ENCODE peak calls at places on chromosomes 12 and 14, in six cellular contexts. X, Q, D, B, J and Z are unnamed samples.

GRCh38 chr12:30908389-30909087 is 18.0 kb upstream of the TSPAN11 start:
- DNase-seq in X (no peak), B (no peak), D (no peak), Q (no peak), J (peak), Z (no peak)

GRCh38 chr14:22545842-22546721 is 42.9 kb downstream of the DAD1 start:
- DNase-seq in X (no peak), B (no peak), D (no peak), Q (no peak), J (peak), Z (no peak)

GRCh38 chr12:43306066-43306465 is 245.9 kb downstream of the ADAMTS20 start:
- DNase-seq in J (no peak), X (no peak), B (peak), Q (peak), D (no peak), Z (no peak)

GRCh38 chr12:70077441-70077840 is 165.8 kb upstream of the CNOT2 start:
- DNase-seq in J (no peak), B (no peak), Q (no peak), D (no peak), X (no peak), Z (no peak)

GRCh38 chr14:73241481-73242165 is 4.3 kb downstream of the PAPLN start:
- DNase-seq in Q (no peak), X (no peak), D (no peak), B (no peak), J (no peak), Z (no peak)

GRCh38 chr12:126418357-126418756 is 1353.1 kb downstream of the AACS start:
- DNase-seq in Q (no peak), X (no peak), J (no peak), D (no peak), B (no peak), Z (no peak)

GRCh38 chr12:53365245-53365904 is 14.6 kb upstream of the SP1 start:
- DNase-seq in B (no peak), D (no peak), X (no peak), Q (peak), J (no peak), Z (peak)

GRCh38 chr12:53578783-53579182 is 47.4 kb downstream of the ATF7 start:
- DNase-seq in Q (no peak), X (no peak), B (no peak), J (no peak), D (no peak), Z (no peak)

GRCh38 chr12:93358821-93359220 is 18.9 kb upstream of the NUDT4 start:
- DNase-seq in Q (no peak), B (no peak), D (no peak), X (no peak), J (no peak), Z (no peak)

GRCh38 chr14:64878775-64879634 is 702 bp downstream of the SPTB start:
- DNase-seq in D (peak), B (peak), X (peak), J (no peak), Q (no peak), Z (peak)

GRCh38 chr12:82942963-82943362 is 256.3 kb downstream of the TMTC2 start:
- DNase-seq in J (no peak), X (no peak), D (no peak), Q (no peak), B (no peak), Z (no peak)

GRCh38 chr12:109463776-109464175 is 13.3 kb downstream of the KCTD10 start:
- DNase-seq in Q (no peak), X (no peak), D (no peak), J (no peak), B (no peak), Z (no peak)

GRCh38 chr12:90023207-90023870 is 314.7 kb upstream of the ATP2B1 start:
- DNase-seq in X (no peak), D (no peak), J (no peak), B (no peak), Q (no peak), Z (no peak)

GRCh38 chr12:31236998-31237637 is 88.8 kb downstream of the SINHCAF start:
- DNase-seq in X (no peak), J (no peak), B (no peak), Q (no peak), D (no peak), Z (no peak)

GRCh38 chr14:28707814-28708213 is 58.8 kb upstream of the FOXG1 start:
- DNase-seq in D (no peak), B (no peak), Q (no peak), X (no peak), J (no peak), Z (no peak)

GRCh38 chr12:47361389-47362031 is 281.8 kb upstream of the AMIGO2 start:
- DNase-seq in D (no peak), B (no peak), Q (peak), X (no peak), J (peak), Z (peak)

GRCh38 chr14:88937706-88938105 is 113.3 kb downstream of the TTC8 start:
- DNase-seq in D (no peak), J (no peak), X (no peak), Q (no peak), B (no peak), Z (no peak)

GRCh38 chr14:77004711-77005460 is 23.6 kb downstream of the IRF2BPL start:
- DNase-seq in J (no peak), B (no peak), X (no peak), D (no peak), Q (peak), Z (no peak)

GRCh38 chr12:40697566-40698257 is 5.5 kb downstream of the CNTN1 start:
- DNase-seq in Q (no peak), X (no peak), B (no peak), J (no peak), D (no peak), Z (no peak)

GRCh38 chr14:74658535-74659130 is 46.6 kb upstream of the LTBP2 start:
- DNase-seq in D (no peak), Q (no peak), X (no peak), B (no peak), J (no peak), Z (no peak)

GRCh38 chr14:42715316-42715715 is 1108.6 kb downstream of the LRFN5 start:
- DNase-seq in B (no peak), Q (no peak), D (no peak), X (no peak), J (no peak), Z (no peak)

GRCh38 chr12:45989857-45990467 is 412 bp downstream of the SCAF11 start:
- DNase-seq in B (no peak), D (peak), J (peak), X (peak), Q (peak), Z (peak)

GRCh38 chr12:80216890-80217559 is 117.7 kb downstream of the OTOGL start:
- DNase-seq in J (no peak), B (no peak), D (no peak), X (no peak), Q (no peak), Z (no peak)

GRCh38 chr12:72632286-72632685 is 360.1 kb downstream of the TRHDE start:
- DNase-seq in B (no peak), J (no peak), Q (no peak), D (no peak), X (no peak), Z (no peak)

GRCh38 chr14:95531473-95531872 is 3.4 kb upstream of the GLRX5 start:
- DNase-seq in X (no peak), B (no peak), D (no peak), Q (no peak), J (no peak), Z (peak)

GRCh38 chr12:104469523-104469922 is 12.8 kb downstream of the CHST11 start:
- DNase-seq in Q (peak), X (no peak), B (no peak), D (no peak), J (no peak), Z (no peak)

GRCh38 chr12:112340983-112341840 is 41.0 kb downstream of the HECTD4 start:
- DNase-seq in J (no peak), B (no peak), X (no peak), D (no peak), Q (no peak), Z (no peak)

GRCh38 chr14:80202888-80203562 is 8.3 kb downstream of the DIO2 start:
- DNase-seq in B (no peak), Q (peak), X (no peak), J (peak), D (no peak), Z (peak)

DNA sequence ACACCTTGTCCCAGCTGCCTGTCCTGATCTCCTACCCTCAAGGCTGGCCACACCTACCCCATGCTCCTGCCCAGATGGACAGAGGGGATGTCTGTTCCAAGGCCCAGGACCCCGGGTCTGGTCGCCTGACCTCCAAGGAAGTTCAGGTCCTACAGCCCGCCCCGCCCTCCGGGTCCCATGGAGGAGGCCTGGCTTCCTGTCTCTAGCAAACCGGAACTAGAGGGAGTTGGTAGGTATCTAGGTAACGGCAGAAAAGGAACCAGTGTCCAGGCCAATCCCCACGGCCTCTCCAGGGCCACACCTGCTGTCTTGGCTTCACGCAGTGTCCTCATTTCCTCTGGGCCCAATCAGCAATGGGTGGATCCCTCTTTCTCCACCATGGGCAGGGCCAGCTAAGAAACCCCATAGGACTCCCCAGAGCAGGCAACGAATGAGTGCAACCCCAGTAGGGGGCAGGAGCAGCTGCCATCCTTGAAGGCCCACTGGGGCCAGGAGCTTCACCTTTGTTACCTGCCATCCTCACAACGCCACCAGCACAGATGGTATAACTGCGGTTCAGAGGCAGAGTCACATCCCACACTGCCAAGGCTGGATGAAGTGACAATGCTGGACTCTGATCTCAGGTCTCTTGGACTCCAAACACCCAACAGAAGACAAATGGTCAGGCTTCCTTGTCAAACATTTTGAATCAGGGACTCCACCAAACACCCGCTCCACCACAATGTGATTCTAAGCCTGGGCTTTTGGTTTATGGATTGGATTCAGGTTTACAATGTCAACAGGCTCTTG is 25.1 kb upstream of the RPLP0 start:
- DNase-seq in B (no peak), D (no peak), J (no peak), X (no peak), Q (no peak), Z (peak)
- TF ChIP-seq POLR2A in B (no peak), D (no peak), J (no peak), X (no peak), Q (no peak), Z (no peak)

GRCh38 chr14:35998303-35998702 is 172.2 kb downstream of the BRMS1L start:
- DNase-seq in X (no peak), B (no peak), Q (no peak), D (no peak), J (no peak), Z (no peak)

GRCh38 chr14:36001936-36002335 is 174.6 kb downstream of the PTCSC3 start:
- DNase-seq in Q (no peak), X (no peak), B (no peak), J (no peak), D (no peak), Z (no peak)

GRCh38 chr14:35993512-35993960 is 167.4 kb downstream of the BRMS1L start:
- DNase-seq in X (no peak), J (no peak), B (no peak), Q (no peak), D (no peak), Z (no peak)

DNA sequence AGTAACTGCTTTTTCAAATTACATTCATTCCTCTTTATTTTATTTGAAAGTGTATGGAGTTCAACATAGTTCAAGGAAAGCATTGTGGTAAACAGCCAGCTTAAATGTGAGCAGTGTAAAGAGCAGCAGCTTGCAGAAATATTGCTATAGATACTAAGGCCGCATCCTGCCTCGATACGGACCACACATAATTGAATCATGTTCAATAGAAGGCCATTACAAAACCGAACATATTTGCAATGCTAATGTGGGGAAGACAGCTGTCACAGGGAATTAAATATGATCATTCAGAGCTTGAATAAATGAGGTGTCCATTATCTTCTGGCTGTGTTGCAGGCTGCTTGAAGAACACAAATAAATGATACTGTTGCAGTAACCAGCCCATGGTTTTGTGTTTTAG is 173.1 kb downstream of the BRMS1L start:
- DNase-seq in J (no peak), Q (no peak), D (no peak), B (no peak), X (no peak), Z (no peak)
- TF ChIP-seq POLR2A in J (no peak), Q (no peak), D (no peak), B (no peak), X (no peak), Z (no peak)

GRCh38 chr14:69693823-69694729 is 72.9 kb upstream of the SRSF5 start:
- DNase-seq in Q (no peak), J (peak), D (no peak), X (peak), B (no peak), Z (peak)

GRCh38 chr14:69698572-69698971 is 68.4 kb upstream of the SRSF5 start:
- DNase-seq in X (no peak), Q (no peak), J (no peak), B (no peak), D (no peak), Z (no peak)

GRCh38 chr14:69695664-69696527 is 71.0 kb upstream of the SRSF5 start:
- DNase-seq in D (no peak), J (no peak), B (no peak), X (peak), Q (peak), Z (peak)

GRCh38 chr14:69694730-69695663 is 71.9 kb upstream of the SRSF5 start:
- DNase-seq in J (no peak), X (no peak), B (no peak), D (no peak), Q (no peak), Z (no peak)

GRCh38 chr14:69696633-69697557 is 70.0 kb upstream of the SRSF5 start:
- DNase-seq in J (no peak), B (no peak), D (no peak), Q (no peak), X (no peak), Z (peak)
- TF ChIP-seq POLR2A in J (no peak), B (no peak), D (no peak), Q (no peak), X (peak), Z (peak)

GRCh38 chr14:105030836-105031396 is 10.0 kb upstream of the CDCA4 start:
- DNase-seq in D (no peak), B (no peak), J (no peak), X (no peak), Q (no peak), Z (no peak)
- TF ChIP-seq POLR2A in D (no peak), B (no peak), J (no peak), X (no peak), Q (no peak), Z (no peak)

DNA sequence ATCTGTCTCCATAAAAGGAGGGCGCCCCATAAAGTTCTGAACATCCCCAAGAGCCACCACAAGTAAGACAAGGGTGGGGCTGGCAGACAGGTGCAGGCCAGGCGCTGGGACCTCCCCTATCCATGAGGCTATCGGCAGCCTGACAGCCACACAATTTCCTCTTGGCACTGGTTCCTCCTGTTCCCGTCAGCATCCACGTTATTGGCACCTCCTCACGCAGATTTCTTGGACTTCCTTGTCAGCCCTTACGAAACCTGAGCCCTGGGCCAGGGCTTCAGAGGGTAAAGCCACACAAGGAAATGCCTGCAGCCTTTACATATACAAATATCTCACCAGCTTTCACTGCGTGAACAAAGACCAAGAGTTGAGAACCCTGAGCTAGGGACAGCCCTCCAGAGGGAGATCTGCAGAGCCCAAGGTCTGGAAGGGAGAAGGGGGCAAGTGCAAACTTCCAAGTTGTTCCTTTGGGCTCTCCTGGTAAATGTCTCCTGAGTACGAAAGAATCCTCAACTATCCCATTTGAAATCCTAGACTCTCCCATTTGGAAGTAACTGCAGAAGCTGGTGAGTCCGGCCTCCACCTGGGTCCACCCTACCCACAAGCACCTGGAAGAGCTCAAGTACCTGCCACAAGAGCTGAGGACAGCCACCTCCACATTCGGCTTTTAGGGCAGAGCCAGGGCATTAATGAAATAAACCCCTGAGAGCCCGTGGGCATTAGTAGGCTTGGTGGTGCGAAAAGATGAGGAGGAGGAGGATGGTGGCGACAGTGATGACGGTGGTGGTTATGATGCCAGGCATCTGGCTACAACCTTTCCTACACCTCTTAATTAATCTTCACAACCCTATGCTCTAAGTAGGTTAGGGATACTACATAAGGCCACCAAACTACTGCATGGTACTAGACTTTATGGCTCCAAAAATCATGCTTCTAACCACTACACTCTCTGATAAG is 5.5 kb upstream of the TC2N start:
- DNase-seq in D (peak), Q (peak), J (peak), B (peak), X (peak), Z (no peak)
- TF ChIP-seq POLR2A in D (no peak), Q (no peak), J (no peak), B (no peak), X (peak), Z (no peak)

DNA sequence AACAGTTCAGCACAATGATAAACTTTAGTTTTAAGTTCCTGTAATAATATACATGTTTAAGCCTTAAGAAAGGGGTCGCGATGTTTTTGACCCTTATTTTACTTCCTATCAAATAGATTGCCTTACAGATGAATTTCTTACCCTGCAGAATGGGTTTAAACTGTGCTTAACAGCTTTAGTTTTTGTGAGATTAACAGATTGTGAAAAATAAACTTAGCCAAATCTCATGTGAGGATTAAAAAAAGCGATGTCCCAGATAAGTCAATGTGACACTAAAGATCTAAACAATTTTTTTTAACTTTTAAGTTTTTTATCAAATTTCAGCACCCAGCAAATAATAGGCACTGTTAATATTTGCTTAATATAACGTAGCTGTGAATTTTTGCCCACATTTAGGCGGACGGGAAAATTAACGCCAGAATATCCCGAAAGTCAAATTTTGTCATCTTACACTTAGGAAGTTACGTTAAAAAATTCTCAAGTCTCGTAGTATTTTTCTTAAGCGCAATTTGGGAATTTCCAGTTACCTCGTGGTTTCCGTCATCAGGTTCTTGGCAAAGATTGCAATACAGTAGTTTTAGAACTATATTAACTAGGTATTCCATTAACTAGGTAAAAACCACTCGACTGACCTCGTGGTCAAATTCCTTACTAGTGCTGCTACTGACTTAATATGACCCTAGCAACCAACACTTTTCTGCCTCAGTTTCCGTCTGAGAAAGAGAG is 1.2 kb downstream of the HNRNPC start:
- DNase-seq in X (no peak), D (no peak), Q (no peak), J (no peak), B (no peak), Z (peak)
- TF ChIP-seq POLR2A in X (no peak), D (no peak), Q (no peak), J (no peak), B (no peak), Z (peak)

GRCh38 chr12:32399045-32399372 is 349 bp upstream of the FGD4 start:
- DNase-seq in X (no peak), B (no peak), J (no peak), Q (peak), D (no peak), Z (peak)

GRCh38 chr12:32400114-32400672 is 835 bp downstream of the FGD4 start:
- DNase-seq in D (no peak), B (peak), X (peak), J (no peak), Q (no peak), Z (no peak)

GRCh38 chr12:32400866-32401265 is 1.5 kb downstream of the FGD4 start:
- DNase-seq in D (no peak), Q (no peak), J (no peak), X (no peak), B (no peak), Z (no peak)

GRCh38 chr12:32397703-32398102 is 1.7 kb upstream of the FGD4 start:
- DNase-seq in J (no peak), D (no peak), Q (no peak), X (no peak), B (no peak), Z (no peak)

GRCh38 chr12:32399373-32400113 is at the start of gene FGD4:
- DNase-seq in D (peak), B (peak), X (peak), Q (peak), J (peak), Z (peak)
- TF ChIP-seq POLR2A in D (peak), B (peak), X (peak), Q (no peak), J (no peak), Z (peak)